ENCODE peak calls at places on chromosomes 12 and 14, in nine cellular contexts. C is HCT116, I is choroid plexus epithelial cell, O is GM12878, R is cardiac fibroblast, K is gastrocnemius medialis, M is A549, J is HL-60, A is lung. S is an unnamed sample.

GRCh38 chr12:108338915-108339657 is at the start of gene CMKLR1:
- DNase-seq in C (no peak), I (no peak), O (no peak), R (no peak), K (peak), M (no peak), J (no peak), A (no peak), S (peak)

GRCh38 chr12:132161796-132162507 is 17.7 kb downstream of the NOC4L start:
- DNase-seq in C (no peak), I (no peak), O (no peak), R (no peak), K (no peak), M (no peak), J (no peak), A (no peak), S (no peak)

GRCh38 chr12:45773734-45774133 is 44.2 kb downstream of the ARID2 start:
- DNase-seq in C (no peak), I (no peak), O (no peak), R (no peak), K (no peak), M (no peak), J (no peak), A (no peak), S (no peak)

GRCh38 chr12:25623816-25624215 is 70.7 kb upstream of the LMNTD1 start:
- DNase-seq in C (no peak), I (no peak), O (no peak), R (peak), K (no peak), M (no peak), J (no peak), A (no peak), S (no peak)

GRCh38 chr12:86660488-86661171 is 404.4 kb upstream of the MGAT4C start:
- DNase-seq in C (peak), I (peak), O (no peak), R (peak), K (no peak), M (peak), J (no peak), A (no peak), S (no peak)

GRCh38 chr12:59055204-59055839 is 135.0 kb upstream of the LRIG3 start:
- DNase-seq in C (peak), I (peak), O (no peak), R (peak), K (no peak), M (peak), J (no peak), A (no peak), S (no peak)

GRCh38 chr12:46553266-46553665 is 180.7 kb upstream of the SLC38A2 start:
- DNase-seq in C (peak), I (peak), O (no peak), R (peak), K (peak), M (peak), J (no peak), A (no peak), S (no peak)

GRCh38 chr14:50062438-50063039 is 53.8 kb downstream of the VCPKMT start:
- DNase-seq in C (peak), I (peak), O (peak), R (peak), K (no peak), M (peak), J (no peak), A (no peak), S (peak)

GRCh38 chr14:24944800-24945199 is 105.1 kb downstream of the STXBP6 start:
- DNase-seq in C (no peak), I (no peak), O (no peak), R (no peak), K (no peak), M (no peak), J (no peak), A (no peak), S (no peak)

GRCh38 chr12:19893514-19893913 is 454.2 kb downstream of the AEBP2 start:
- DNase-seq in C (peak), I (peak), O (no peak), R (peak), K (no peak), M (peak), J (no peak), A (no peak), S (peak)

GRCh38 chr12:56317675-56318074 is 1.9 kb upstream of the CNPY2 start:
- DNase-seq in C (no peak), I (no peak), O (no peak), R (no peak), K (no peak), M (no peak), J (no peak), A (no peak), S (no peak)

GRCh38 chr12:4439736-4440135 is 5.9 kb downstream of the FGF6 start:
- DNase-seq in C (no peak), I (no peak), O (no peak), R (no peak), K (no peak), M (no peak), J (no peak), A (no peak), S (no peak)

GRCh38 chr14:99632410-99633035 is 12.4 kb upstream of the HHIPL1 start:
- DNase-seq in C (no peak), I (no peak), O (no peak), R (no peak), K (no peak), M (no peak), J (no peak), A (no peak), S (no peak)

GRCh38 chr14:70257526-70257925 is 68.8 kb upstream of the SLC8A3 start:
- DNase-seq in C (peak), I (no peak), O (no peak), R (no peak), K (peak), M (peak), J (no peak), A (no peak), S (peak)
- TF ChIP-seq CTCF in C (peak), I (peak), O (peak), R (no peak), K (peak), M (peak), J (no peak), A (no peak), S (peak)

GRCh38 chr12:27974735-27975221 is 2.2 kb upstream of the PTHLH start:
- DNase-seq in C (no peak), I (no peak), O (no peak), R (no peak), K (no peak), M (no peak), J (no peak), A (no peak), S (no peak)
- H3K4me3 ChIP-seq in C (no peak), I (peak), O (no peak), R (peak), K (no peak), M (peak), J (no peak), A (no peak), S (no peak)

DNA sequence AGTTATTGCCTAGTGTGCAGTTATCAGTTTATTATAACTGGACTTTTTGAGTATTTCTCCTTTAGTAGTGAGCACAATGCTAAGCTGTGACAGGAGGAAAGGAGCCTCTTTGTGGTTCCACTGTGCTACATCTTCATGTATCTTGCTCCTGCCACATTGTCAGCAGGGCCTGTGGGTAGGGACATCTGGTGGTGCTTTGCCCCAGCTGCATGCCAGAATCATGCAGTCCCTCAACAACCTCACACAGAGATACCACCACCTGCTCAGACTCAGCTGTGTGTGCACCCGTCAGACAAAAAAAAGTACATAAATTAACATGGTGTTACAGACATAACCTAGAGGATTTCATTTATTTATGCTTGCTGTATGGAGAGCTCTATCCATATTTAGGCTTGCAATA is 51.1 kb downstream of the MIS18BP1 start:
- DNase-seq in C (no peak), I (peak), O (no peak), R (peak), K (no peak), M (peak), J (no peak), A (no peak), S (peak)
- TF ChIP-seq CTCF in C (peak), I (peak), O (peak), R (peak), K (no peak), M (no peak), J (no peak), A (no peak), S (peak)

GRCh38 chr14:73786942-73787759 is 64.5 kb upstream of the PTGR2 start:
- DNase-seq in C (no peak), I (peak), O (no peak), R (no peak), K (peak), M (peak), J (no peak), A (peak), S (peak)

GRCh38 chr14:73792476-73792875 is 59.2 kb upstream of the PTGR2 start:
- DNase-seq in C (no peak), I (peak), O (no peak), R (no peak), K (no peak), M (no peak), J (no peak), A (no peak), S (no peak)

GRCh38 chr14:73787760-73788508 is 63.7 kb upstream of the PTGR2 start:
- DNase-seq in C (no peak), I (peak), O (no peak), R (peak), K (no peak), M (no peak), J (no peak), A (no peak), S (peak)

GRCh38 chr14:73788871-73789590 is 62.6 kb upstream of the PTGR2 start:
- DNase-seq in C (no peak), I (peak), O (no peak), R (no peak), K (no peak), M (no peak), J (no peak), A (no peak), S (no peak)

GRCh38 chr14:73789996-73790581 is 61.5 kb upstream of the PTGR2 start:
- DNase-seq in C (no peak), I (peak), O (no peak), R (peak), K (peak), M (no peak), J (no peak), A (peak), S (no peak)
- H3K4me3 ChIP-seq in C (no peak), I (no peak), O (no peak), R (peak), K (no peak), M (no peak), J (no peak), A (peak), S (no peak)

DNA sequence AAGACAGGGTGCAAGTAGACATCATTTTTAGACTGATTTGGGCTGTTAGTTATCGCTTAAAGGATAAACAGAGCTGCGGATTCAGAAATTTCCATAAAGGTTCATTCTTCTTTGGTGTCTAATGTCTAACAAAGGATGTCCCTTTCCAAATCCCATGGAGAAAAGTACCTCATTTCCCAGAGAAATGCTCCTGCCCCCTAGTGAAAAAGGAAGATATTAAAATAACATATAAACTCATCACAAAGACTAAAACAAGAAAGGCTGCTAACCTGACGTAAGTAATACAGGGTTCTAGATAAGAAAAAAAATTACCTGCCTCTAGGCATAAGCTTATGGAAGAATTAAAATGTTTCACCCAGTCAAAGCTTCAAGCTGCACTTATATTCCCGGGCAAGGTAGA is 22.8 kb downstream of the ARMH4 start:
- DNase-seq in C (no peak), I (no peak), O (no peak), R (no peak), K (no peak), M (no peak), J (no peak), A (no peak), S (no peak)
- TF ChIP-seq CTCF in C (peak), I (no peak), O (no peak), R (peak), K (no peak), M (peak), J (no peak), A (no peak), S (no peak)